ENCODE peak calls at places on chromosomes 2 and 18, in five cellular contexts. W is sigmoid colon; H is CD4-positive, alpha-beta memory T cell; V is gastrocnemius medialis; J is Caco-2. P is an unnamed sample.

GRCh38 chr18:12008842-12009580 is 27.7 kb downstream of the IMPA2 start:
- DNase-seq in H (no peak), W (peak; percentile 38), V (no peak), J (no peak), P (no peak)

GRCh38 chr18:29225351-29225750 is 1048.4 kb upstream of the CDH2 start:
- DNase-seq in V (no peak), H (no peak), W (no peak), J (no peak), P (no peak)

GRCh38 chr18:23862071-23862470 is 152.5 kb upstream of the TTC39C start:
- DNase-seq in J (no peak), H (no peak), V (no peak), W (no peak), P (no peak)

GRCh38 chr2:173264603-173265366 is 89.9 kb upstream of the CDCA7 start:
- DNase-seq in W (no peak), V (peak; percentile 19), J (no peak), H (no peak), P (peak; percentile 47)

GRCh38 chr2:69985684-69986083 is 24.3 kb upstream of the ASPRV1 start:
- DNase-seq in W (no peak), H (no peak), J (no peak), V (peak; percentile 36), P (no peak)

GRCh38 chr2:53583583-53583982 is 184.0 kb upstream of the CHAC2 start:
- DNase-seq in V (no peak), J (no peak), H (no peak), W (no peak), P (no peak)

GRCh38 chr18:76730901-76731300 is 91.5 kb upstream of the ZNF236 start:
- DNase-seq in J (no peak), W (no peak), V (no peak), H (no peak), P (no peak)

GRCh38 chr18:79587298-79588125 is 92.1 kb upstream of the CTDP1 start:
- DNase-seq in W (peak; percentile 61), V (peak; percentile 4), J (no peak), H (no peak), P (no peak)

GRCh38 chr2:24233321-24233720 is 58.5 kb downstream of the FAM228A start:
- DNase-seq in J (no peak), H (no peak), V (no peak), W (no peak), P (no peak)

GRCh38 chr2:235330775-235331438 is 162.9 kb upstream of the AGAP1 start:
- DNase-seq in H (no peak), W (no peak), V (no peak), J (no peak), P (no peak)

GRCh38 chr18:51100371-51101000 is 70.5 kb downstream of the SMAD4 start:
- DNase-seq in W (no peak), H (no peak), V (no peak), J (no peak), P (no peak)

GRCh38 chr2:63050186-63050915 is at the start of gene OTX1:
- DNase-seq in W (peak; percentile 56), V (no peak), J (peak; percentile 95), H (no peak), P (peak; percentile 85)

GRCh38 chr2:171271380-171271779 is 110.7 kb upstream of the TLK1 start:
- DNase-seq in W (no peak), V (no peak), H (no peak), J (no peak), P (no peak)
- H3K4me3 ChIP-seq in W (no peak overlapping the region), V (no peak overlapping the region), H (no peak overlapping the region), J (no peak overlapping the region), P (no peak overlapping the region)

GRCh38 chr2:130345611-130346010 is 2.9 kb downstream of the IMP4 start:
- DNase-seq in V (no peak), W (no peak), J (no peak), H (no peak), P (no peak)
- H3K36me3 ChIP-seq in V (no peaks in the 10 kb centered on the region), W (peaks cover 51% of the 10 kb centered on the region), J (peaks cover 4% of the 10 kb centered on the region), H (peaks cover 45% of the 10 kb centered on the region), P (peaks cover 21% of the 10 kb centered on the region)

DNA sequence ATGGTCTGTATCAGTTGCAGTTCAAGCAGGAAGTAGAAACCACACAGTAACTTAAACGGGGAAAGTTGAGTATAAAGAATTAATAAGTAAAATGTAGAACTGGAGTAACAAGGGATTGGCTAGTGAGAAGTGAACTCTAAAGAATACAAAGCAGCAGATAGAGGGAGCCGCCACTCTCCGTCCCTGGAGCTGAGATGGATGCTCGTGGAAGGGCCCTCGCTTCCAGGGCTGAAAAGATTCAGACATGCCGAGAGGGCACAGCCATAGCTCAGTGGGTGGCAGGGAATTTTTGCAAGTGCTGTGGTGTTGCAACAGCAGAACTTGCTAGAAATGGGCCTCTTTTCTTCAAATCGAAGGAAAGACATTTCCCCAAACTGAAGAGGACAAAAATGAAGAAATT is 155.8 kb downstream of the COL6A3 start:
- DNase-seq in J (no peak), V (no peak), W (no peak), H (no peak), P (no peak)
- H3K4me3 ChIP-seq in J (no peak overlapping the region), V (no peak overlapping the region), W (no peak overlapping the region), H (no peak overlapping the region), P (no peak overlapping the region)

DNA sequence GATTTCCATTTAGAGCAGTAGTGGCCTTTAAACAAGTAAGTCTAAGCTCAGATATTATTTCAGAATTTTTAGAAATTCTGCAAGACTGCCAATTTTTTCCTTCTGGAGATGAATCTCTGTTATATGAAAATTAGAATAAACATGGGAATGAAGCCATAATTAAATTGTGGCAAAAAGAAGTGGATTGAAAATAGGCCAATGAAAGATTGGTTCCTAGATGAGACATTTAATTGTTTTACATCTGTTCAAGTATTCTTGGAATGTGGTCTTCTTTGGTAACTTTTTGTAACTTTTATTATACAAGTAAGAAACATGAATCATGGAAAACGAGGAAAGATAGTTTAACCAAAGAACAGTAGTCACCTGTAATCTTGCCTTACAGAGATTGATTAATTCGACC is 10.3 kb downstream of the CAD start:
- DNase-seq in J (no peak), V (no peak), W (no peak), H (no peak), P (no peak)
- H3K36me3 ChIP-seq in J (peaks cover 7% of the 10 kb centered on the region), V (no peaks in the 10 kb centered on the region), W (peaks cover 100% of the 10 kb centered on the region), H (peaks cover 73% of the 10 kb centered on the region), P (peaks cover 43% of the 10 kb centered on the region)

GRCh38 chr2:129179199-129179598 is 800.3 kb upstream of the RAB6C start:
- DNase-seq in W (no peak), J (no peak), V (no peak), H (no peak), P (no peak)
- H3K4me3 ChIP-seq in W (no peak overlapping the region), J (no peak overlapping the region), V (no peak overlapping the region), H (no peak overlapping the region), P (no peak overlapping the region)

DNA sequence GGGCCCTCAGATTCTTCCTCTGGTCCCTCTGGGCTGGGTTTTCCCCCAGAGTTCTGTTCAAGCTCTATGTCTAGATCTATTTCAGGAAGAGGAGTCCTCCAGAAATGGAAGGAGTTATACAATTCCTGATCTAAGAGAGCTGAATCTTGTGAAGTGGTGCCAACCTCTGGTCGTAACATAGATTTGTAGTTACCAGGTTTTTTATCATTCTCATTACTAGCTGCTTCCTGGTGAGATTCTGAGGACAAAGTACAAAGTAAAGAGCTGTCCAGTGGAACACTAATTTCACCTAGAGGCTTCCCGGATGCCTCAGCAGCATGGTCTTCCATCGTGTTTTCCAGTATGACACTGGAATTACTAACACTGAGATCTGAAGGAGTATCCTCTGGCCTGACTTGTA is 44.1 kb downstream of the PPP4R1 start:
- DNase-seq in H (no peak), W (no peak), J (no peak), V (no peak), P (no peak)
- H3K36me3 ChIP-seq in H (peaks cover 8% of the 10 kb centered on the region), W (peaks cover 58% of the 10 kb centered on the region), J (no peaks in the 10 kb centered on the region), V (no peaks in the 10 kb centered on the region), P (peaks cover 3% of the 10 kb centered on the region)

GRCh38 chr2:200705305-200705985 is 106.3 kb upstream of the BZW1 start:
- DNase-seq in W (no peak), H (no peak), V (no peak), J (no peak), P (no peak)

GRCh38 chr2:200703926-200704637 is 107.6 kb upstream of the BZW1 start:
- DNase-seq in J (no peak), W (no peak), V (no peak), H (no peak), P (no peak)

GRCh38 chr2:200702044-200702443 is 109.7 kb upstream of the BZW1 start:
- DNase-seq in V (no peak), W (no peak), H (no peak), J (no peak), P (no peak)

GRCh38 chr2:200702646-200703118 is 109.0 kb upstream of the BZW1 start:
- DNase-seq in W (no peak), H (peak; percentile 72), J (peak; percentile 36), V (no peak), P (no peak)

GRCh38 chr2:200703132-200703925 is 108.4 kb upstream of the BZW1 start:
- DNase-seq in J (peak; percentile 60), V (no peak), H (no peak), W (no peak), P (no peak)
- H3K4me3 ChIP-seq in J (no peak overlapping the region), V (no peak overlapping the region), H (no peak overlapping the region), W (no peak overlapping the region), P (no peak overlapping the region)

DNA sequence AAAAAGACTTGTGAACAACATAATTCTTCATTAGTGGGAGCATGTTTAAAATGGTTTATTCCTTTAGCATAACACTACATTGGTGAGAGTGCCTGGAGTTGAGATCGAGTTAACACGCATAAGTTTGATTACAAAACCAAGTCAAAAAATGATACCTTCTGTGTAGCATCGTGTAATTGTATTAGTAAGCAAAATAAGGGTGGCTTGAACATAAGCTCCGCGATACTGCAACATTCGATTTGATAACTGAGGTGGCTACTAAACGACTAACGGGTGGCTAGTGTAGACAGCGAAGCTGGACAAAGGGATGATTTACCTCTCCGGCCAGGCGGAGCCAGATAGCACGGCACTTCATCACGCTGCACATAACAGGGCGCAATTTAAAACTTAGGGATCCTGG is 36.6 kb upstream of the TOGARAM2 start:
- DNase-seq in V (no peak), H (no peak), W (no peak), J (no peak), P (no peak)
- H3K36me3 ChIP-seq in V (peaks cover 5% of the 10 kb centered on the region), H (peaks cover 52% of the 10 kb centered on the region), W (peaks cover 87% of the 10 kb centered on the region), J (peaks cover 16% of the 10 kb centered on the region), P (peaks cover 27% of the 10 kb centered on the region)

GRCh38 chr2:21102356-21102755 is 21.4 kb upstream of the TDRD15 start:
- DNase-seq in W (no peak), H (no peak), V (no peak), J (no peak), P (no peak)

GRCh38 chr2:21099281-21099907 is 24.4 kb upstream of the TDRD15 start:
- DNase-seq in W (no peak), H (no peak), V (no peak), J (no peak), P (no peak)

GRCh38 chr2:21098294-21098693 is 25.5 kb upstream of the TDRD15 start:
- DNase-seq in V (no peak), H (no peak), J (no peak), W (no peak), P (no peak)

GRCh38 chr2:21104030-21104660 is 19.6 kb upstream of the TDRD15 start:
- DNase-seq in H (no peak), V (no peak), J (no peak), W (no peak), P (no peak)

GRCh38 chr2:21103274-21103891 is 20.4 kb upstream of the TDRD15 start:
- DNase-seq in J (no peak), H (no peak), W (no peak), V (no peak), P (no peak)
- H3K4me3 ChIP-seq in J (no peak overlapping the region), H (no peak overlapping the region), W (no peak overlapping the region), V (no peak overlapping the region), P (no peak overlapping the region)

P was measured in GM06990.